ENCODE peak calls at places on chromosome 6, in nine cellular contexts. N, S, Z, I, V, K, U, W and O are unnamed samples.

GRCh38 chr6:34671362-34671761 is 25.2 kb downstream of the ILRUN start:
- DNase-seq in V (no peak), Z (no peak), S (no peak), N (no peak), I (no peak), U (no peak), K (no peak), W (no peak), O (no peak)

GRCh38 chr6:328184-328670 is 35.9 kb downstream of the DUSP22 start:
- DNase-seq in I (no peak), Z (peak), W (peak), K (no peak), U (no peak), V (peak), S (no peak), N (peak), O (no peak)

GRCh38 chr6:70221025-70221714 is 81.7 kb downstream of the COL9A1 start:
- DNase-seq in Z (peak), K (no peak), U (no peak), V (no peak), I (no peak), N (peak), W (no peak), S (no peak), O (peak)

GRCh38 chr6:33727932-33728331 is 16.4 kb upstream of the UQCC2 start:
- DNase-seq in W (no peak), V (no peak), K (no peak), N (no peak), Z (no peak), I (no peak), S (no peak), U (no peak), O (no peak)

GRCh38 chr6:122717350-122717749 is 62.2 kb upstream of the FABP7 start:
- DNase-seq in W (no peak), N (no peak), S (no peak), V (no peak), K (no peak), Z (no peak), U (no peak), I (no peak), O (no peak)

GRCh38 chr6:150229775-150230561 is 87.1 kb downstream of the PPP1R14C start:
- DNase-seq in S (no peak), V (peak), K (no peak), U (no peak), I (no peak), W (no peak), N (peak), Z (no peak), O (no peak)

GRCh38 chr6:48111143-48111506 is at the start of gene PTCHD4:
- DNase-seq in Z (no peak), N (peak), S (no peak), U (no peak), W (peak), K (no peak), I (no peak), V (peak), O (no peak)

GRCh38 chr6:37125779-37126553 is 44.0 kb upstream of the PIM1 start:
- DNase-seq in W (no peak), N (no peak), S (peak), U (no peak), K (no peak), Z (no peak), V (no peak), I (no peak), O (peak)

GRCh38 chr6:14999106-14999505 is 246.8 kb upstream of the JARID2 start:
- DNase-seq in K (no peak), W (no peak), V (no peak), S (no peak), Z (no peak), I (no peak), N (no peak), U (no peak), O (no peak)

GRCh38 chr6:136646377-136646776 is 96.2 kb upstream of the MAP7 start:
- DNase-seq in N (no peak), U (no peak), K (no peak), S (no peak), I (no peak), W (no peak), Z (no peak), V (no peak), O (no peak)

GRCh38 chr6:52517502-52518278 is 59.2 kb downstream of the TRAM2 start:
- DNase-seq in W (peak), S (no peak), N (peak), K (no peak), I (no peak), Z (peak), U (peak), V (peak), O (peak)

GRCh38 chr6:79070206-79070825 is 7.7 kb downstream of the PHIP start:
- DNase-seq in N (no peak), U (no peak), K (no peak), I (no peak), Z (no peak), S (no peak), V (no peak), W (no peak), O (no peak)

GRCh38 chr6:100370265-100370664 is 94.5 kb downstream of the SIM1 start:
- DNase-seq in W (no peak), I (no peak), V (no peak), K (no peak), S (no peak), Z (no peak), N (no peak), U (no peak), O (peak)

GRCh38 chr6:7419065-7419464 is 29.5 kb downstream of the RIOK1 start:
- DNase-seq in W (no peak), U (no peak), Z (no peak), S (no peak), K (no peak), I (no peak), N (no peak), V (no peak), O (no peak)

GRCh38 chr6:100217641-100218040 is 223.6 kb upstream of the MCHR2 start:
- DNase-seq in Z (no peak), W (no peak), I (no peak), U (no peak), S (no peak), N (no peak), K (no peak), V (no peak), O (no peak)

GRCh38 chr6:13413466-13413862 is 73.9 kb downstream of the GFOD1 start:
- DNase-seq in K (no peak), W (no peak), V (no peak), Z (no peak), I (no peak), U (no peak), N (no peak), S (no peak), O (no peak)

GRCh38 chr6:39982720-39983119 is 48.5 kb upstream of the MOCS1 start:
- DNase-seq in U (no peak), W (no peak), Z (no peak), V (no peak), I (no peak), K (no peak), S (no peak), N (no peak), O (no peak)

GRCh38 chr6:38058022-38058421 is 238.5 kb downstream of the ZFAND3 start:
- DNase-seq in K (no peak), W (no peak), U (no peak), V (no peak), S (no peak), Z (peak), N (peak), I (no peak), O (no peak)

GRCh38 chr6:109722564-109723254 is 31.6 kb downstream of the FIG4 start:
- DNase-seq in K (no peak), S (no peak), W (no peak), I (no peak), N (no peak), U (no peak), V (no peak), Z (no peak), O (no peak)

GRCh38 chr6:34852406-34853085 is 35.3 kb downstream of the TAF11 start:
- DNase-seq in K (no peak), W (no peak), U (no peak), Z (no peak), V (no peak), S (no peak), I (no peak), N (no peak), O (no peak)

GRCh38 chr6:158536084-158536890 is 23.6 kb upstream of the TMEM181 start:
- DNase-seq in V (peak), N (peak), W (peak), I (no peak), K (peak), Z (peak), U (peak), S (peak), O (peak)